ENCODE peak calls at places on chromosomes 3 and 15, in four cellular contexts. C, O, I and K are unnamed samples.

GRCh38 chr3:149005424-149005823 is 14.1 kb downstream of the GYG1 start:
- DNase-seq in C (no peak), O (peak; percentile 48), I (no peak), K (no peak)

GRCh38 chr3:151879684-151880282 is 6.3 kb downstream of the SUCNR1 start:
- DNase-seq in C (no peak), O (no peak), I (no peak), K (no peak)

GRCh38 chr3:124126446-124127017 is 134.6 kb upstream of the ROPN1 start:
- DNase-seq in C (no peak), O (no peak), I (no peak), K (no peak)

GRCh38 chr15:29242466-29243242 is 27.0 kb downstream of the NSMCE3 start:
- DNase-seq in C (no peak), O (no peak), I (no peak), K (no peak)

GRCh38 chr15:94322141-94322540 is 90.8 kb downstream of the MCTP2 start:
- DNase-seq in C (no peak), O (no peak), I (no peak), K (no peak)

GRCh38 chr3:67558429-67558828 is 96.0 kb downstream of the SUCLG2 start:
- DNase-seq in C (no peak), O (no peak), I (no peak), K (no peak)

GRCh38 chr3:17946619-17947018 is 204.2 kb upstream of the TBC1D5 start:
- DNase-seq in C (no peak), O (no peak), I (no peak), K (no peak)

GRCh38 chr15:90036343-90036742 is 35.2 kb downstream of the ZNF710 start:
- DNase-seq in C (no peak), O (no peak), I (no peak), K (no peak)

GRCh38 chr3:133989931-133990702 is 39.6 kb downstream of the SLCO2A1 start:
- DNase-seq in C (no peak), O (no peak), I (no peak), K (no peak)

GRCh38 chr15:31344266-31344665 is 17.6 kb downstream of the KLF13 start:
- DNase-seq in C (no peak), O (no peak), I (no peak), K (no peak)

GRCh38 chr15:29978411-29979382 is 104.1 kb upstream of the GOLGA8J start:
- DNase-seq in C (no peak), O (peak; percentile 60), I (no peak), K (no peak)

GRCh38 chr3:11810276-11810675 is 36.4 kb downstream of the TAMM41 start:
- DNase-seq in C (no peak), O (peak; percentile 64), I (no peak), K (no peak)

GRCh38 chr15:98682992-98683701 is 34.8 kb downstream of the IGF1R start:
- DNase-seq in C (no peak), O (no peak), I (no peak), K (no peak)

GRCh38 chr3:27686642-27687041 is 35.5 kb downstream of the EOMES start:
- DNase-seq in C (no peak), O (peak; percentile 57), I (no peak), K (no peak)

GRCh38 chr15:90001062-90001682 is at the start of gene ZNF710:
- DNase-seq in C (no peak), O (peak; percentile 68), I (peak; percentile 48), K (peak; percentile 13)

GRCh38 chr3:149340310-149340933 is 7.0 kb upstream of the TM4SF18 start:
- DNase-seq in C (no peak), O (peak; percentile 88), I (no peak), K (no peak)

GRCh38 chr15:29139072-29139471 is 130.6 kb downstream of the NSMCE3 start:
- DNase-seq in C (no peak), O (no peak), I (no peak), K (no peak)

GRCh38 chr3:108394563-108394962 is 98.2 kb downstream of the HHLA2 start:
- DNase-seq in C (no peak), O (no peak), I (no peak), K (no peak)

GRCh38 chr3:156150434-156151066 is 30.2 kb downstream of the KCNAB1 start:
- DNase-seq in C (peak; percentile 54), O (peak; percentile 71), I (no peak), K (no peak)

GRCh38 chr3:118102737-118103136 is 931.9 kb downstream of the IGSF11 start:
- DNase-seq in C (no peak), O (no peak), I (no peak), K (no peak)

GRCh38 chr3:194275231-194275671 is 75.9 kb downstream of the CPN2 start:
- DNase-seq in C (no peak), O (peak; percentile 49), I (no peak), K (no peak)

GRCh38 chr15:101528108-101528916 is 38.8 kb upstream of the PCSK6 start:
- DNase-seq in C (peak; percentile 68), O (no peak), I (no peak), K (no peak)

GRCh38 chr3:154971771-154972326 is 108.3 kb upstream of the MME start:
- DNase-seq in C (no peak), O (peak; percentile 69), I (no peak), K (no peak)

GRCh38 chr15:31483053-31483923 is 156.7 kb downstream of the KLF13 start:
- DNase-seq in C (peak; percentile 26), O (no peak), I (peak; percentile 69), K (peak; percentile 37)

GRCh38 chr15:73962409-73962808 is 29.7 kb downstream of the STOML1 start:
- DNase-seq in C (no peak), O (no peak), I (no peak), K (no peak)

GRCh38 chr3:14837188-14837587 is 18.4 kb downstream of the FGD5 start:
- DNase-seq in C (no peak), O (no peak), I (no peak), K (no peak)

GRCh38 chr3:29338981-29339833 is 58.3 kb downstream of the RBMS3 start:
- DNase-seq in C (no peak), O (no peak), I (no peak), K (no peak)

GRCh38 chr15:72599855-72600464 is 54.5 kb upstream of the GOLGA6B start:
- DNase-seq in C (no peak), O (peak; percentile 67), I (no peak), K (no peak)

GRCh38 chr3:71103430-71103881 is 480.1 kb downstream of the FOXP1 start:
- DNase-seq in C (peak; percentile 62), O (peak; percentile 61), I (no peak), K (no peak)

GRCh38 chr3:150545419-150546225 is 674 bp downstream of the SERP1 start:
- DNase-seq in C (peak; percentile 50), O (peak; percentile 22), I (no peak), K (peak; percentile 47)

GRCh38 chr3:120177151-120177550 is 82.9 kb upstream of the GSK3B start:
- DNase-seq in C (no peak), O (peak; percentile 98), I (no peak), K (no peak)

GRCh38 chr3:17577795-17578520 is 164.5 kb downstream of the TBC1D5 start:
- DNase-seq in C (no peak), O (no peak), I (no peak), K (no peak)

GRCh38 chr3:124584552-124585391 is 145.5 kb upstream of the UMPS start:
- DNase-seq in C (peak; percentile 93), O (peak; percentile 41), I (peak; percentile 35), K (peak; percentile 29)

GRCh38 chr15:75836953-75837321 is 6.3 kb upstream of the UBE2Q2 start:
- DNase-seq in C (no peak), O (peak; percentile 81), I (no peak), K (peak; percentile 46)

GRCh38 chr3:151024339-151024738 is 51.8 kb upstream of the CLRN1 start:
- DNase-seq in C (no peak), O (no peak), I (no peak), K (no peak)

GRCh38 chr15:58469432-58470353 is 37.9 kb downstream of the LIPC start:
- DNase-seq in C (peak; percentile 54), O (peak; percentile 90), I (no peak), K (no peak)

GRCh38 chr3:151751161-151751560 is 17.4 kb downstream of the AADACL2 start:
- DNase-seq in C (no peak), O (no peak), I (no peak), K (no peak)

GRCh38 chr15:67199391-67199790 is 55.1 kb downstream of the AAGAB start:
- DNase-seq in C (no peak), O (no peak), I (no peak), K (no peak)